ENCODE peak calls at places on chromosomes 1 and 21, in seven cellular contexts. U, L, R, X, K, S and H are unnamed samples. For H3K4me1, the result is how much of the 10 kb centered on the place peaks cover.

GRCh38 chr1:14626869-14627607 is 28.6 kb downstream of the KAZN start:
- DNase-seq in L (peak), X (no peak), R (no peak), K (no peak), U (peak), S (no peak), H (no peak)

GRCh38 chr1:109277434-109278204 is 5.3 kb downstream of the PSRC1 start:
- DNase-seq in K (peak), U (peak), L (peak), S (peak), R (peak), X (peak), H (peak)

GRCh38 chr1:56439610-56440264 is 139.6 kb downstream of the PLPP3 start:
- DNase-seq in K (peak), R (no peak), U (no peak), S (no peak), L (no peak), X (no peak), H (no peak)

GRCh38 chr1:206503591-206504362 is 3.6 kb upstream of the RASSF5 start:
- DNase-seq in X (no peak), S (peak), L (no peak), R (peak), K (no peak), U (no peak), H (peak)

GRCh38 chr21:41283211-41283818 is 33.3 kb upstream of the FAM3B start:
- DNase-seq in R (peak), K (peak), L (peak), U (peak), X (peak), S (peak), H (peak)

GRCh38 chr1:43856188-43856587 is 77.4 kb upstream of the ARTN start:
- DNase-seq in R (no peak), U (no peak), K (no peak), X (no peak), S (no peak), L (no peak), H (no peak)

GRCh38 chr21:32921632-32922230 is 104.0 kb upstream of the OLIG2 start:
- DNase-seq in L (no peak), K (peak), R (peak), X (peak), S (peak), U (peak), H (peak)

GRCh38 chr1:67404212-67404620 is 26.0 kb downstream of the SERBP1 start:
- DNase-seq in K (no peak), X (no peak), U (no peak), L (no peak), S (peak), R (peak), H (no peak)

GRCh38 chr1:43582162-43582566 is 51.5 kb downstream of the PTPRF start:
- DNase-seq in R (peak), S (peak), X (no peak), U (peak), L (no peak), K (no peak), H (peak)

GRCh38 chr1:23478896-23479790 is 4.8 kb downstream of the ASAP3 start:
- DNase-seq in K (no peak), L (no peak), R (peak), U (no peak), X (no peak), S (no peak), H (peak)

GRCh38 chr21:9750341-9751086 is 770.9 kb upstream of the TPTE start:
- DNase-seq in K (no peak), X (no peak), U (no peak), R (no peak), L (no peak), S (no peak), H (no peak)

GRCh38 chr1:162302246-162302645 is 74.4 kb downstream of the SPATA46 start:
- DNase-seq in R (no peak), X (no peak), S (no peak), L (no peak), K (no peak), U (no peak), H (no peak)

GRCh38 chr1:225780134-225780533 is 2.5 kb downstream of the SRP9 start:
- DNase-seq in U (no peak), X (no peak), S (no peak), K (no peak), L (no peak), R (no peak), H (no peak)

GRCh38 chr1:203120325-203121138 is 7.0 kb upstream of the ADORA1 start:
- DNase-seq in L (no peak), R (no peak), S (no peak), X (no peak), K (no peak), U (no peak), H (no peak)

GRCh38 chr1:153341431-153341934 is 7.2 kb downstream of the PGLYRP4 start:
- DNase-seq in S (no peak), K (no peak), R (no peak), U (no peak), X (no peak), L (no peak), H (no peak)

GRCh38 chr1:46113948-46114347 is 18.5 kb downstream of the PIK3R3 start:
- DNase-seq in R (no peak), K (no peak), S (no peak), X (no peak), U (no peak), L (no peak), H (no peak)

GRCh38 chr1:245888809-245889208 is 618.3 kb downstream of the SMYD3 start:
- DNase-seq in R (peak), S (peak), K (no peak), U (peak), L (no peak), X (peak), H (peak)

GRCh38 chr1:198620198-198620597 is 18.6 kb upstream of the PTPRC start:
- DNase-seq in S (no peak), R (no peak), L (no peak), X (peak), K (no peak), U (no peak), H (no peak)

GRCh38 chr1:42211224-42211623 is 46.7 kb upstream of the GUCA2A start:
- DNase-seq in R (peak), S (no peak), L (no peak), X (no peak), K (no peak), U (no peak), H (peak)

GRCh38 chr1:90122679-90123340 is 127.9 kb downstream of the ZNF326 start:
- DNase-seq in R (no peak), S (no peak), K (no peak), L (no peak), U (no peak), X (no peak), H (no peak)

DNA sequence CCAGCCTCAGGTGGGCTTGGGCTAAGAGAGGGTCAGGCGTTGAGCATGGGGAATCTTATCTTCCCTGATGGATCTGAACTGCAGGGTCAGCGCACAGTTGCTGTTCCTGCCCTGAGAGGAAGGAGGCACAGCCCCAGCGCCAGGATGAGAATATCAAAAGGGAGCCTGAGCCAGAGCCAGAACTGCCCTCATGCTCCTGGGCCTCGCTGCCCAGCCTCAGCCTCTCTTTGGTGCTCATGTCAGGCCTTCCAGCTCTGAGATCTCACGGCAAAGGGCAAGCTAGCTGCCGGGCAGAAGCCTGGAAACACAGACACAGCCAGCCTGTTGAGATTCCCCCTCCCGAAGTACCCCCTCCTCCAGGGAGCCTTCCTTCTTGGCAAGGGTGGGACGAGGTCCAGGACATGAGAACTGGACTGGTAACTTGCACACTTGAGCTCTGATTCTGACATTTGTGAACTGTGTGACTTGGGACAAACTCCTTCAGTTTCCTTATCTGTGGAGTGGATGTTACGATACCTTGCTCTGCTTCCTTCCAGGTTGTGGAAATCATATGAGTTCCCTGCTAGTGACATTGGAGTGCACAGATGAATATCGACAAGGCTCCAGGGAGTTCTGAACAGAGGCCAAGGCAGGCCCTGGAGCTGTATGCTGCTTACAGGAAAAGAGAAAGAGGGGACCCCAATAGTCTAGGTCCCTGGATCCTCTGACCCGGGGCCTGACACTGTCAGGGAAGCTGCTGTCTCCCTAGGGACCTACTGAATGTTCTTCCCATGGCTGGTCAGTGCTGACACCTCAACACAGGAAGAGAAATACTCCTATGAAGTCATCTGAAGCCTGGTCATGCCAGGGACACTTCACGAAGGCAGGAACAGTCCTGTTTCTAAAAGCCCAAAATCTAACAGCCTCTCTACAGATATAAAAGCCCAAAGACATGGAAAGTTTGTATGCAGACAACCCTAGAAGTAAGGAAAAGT is 1.4 kb upstream of the LAD1 start:
- DNase-seq in S (no peak), U (no peak), K (no peak), R (peak), L (no peak), X (no peak), H (no peak)
- H3K4me1 ChIP-seq in S (half or more), U (under half), K (under half), R (under half), L (under half), X (under half), H (under half)

DNA sequence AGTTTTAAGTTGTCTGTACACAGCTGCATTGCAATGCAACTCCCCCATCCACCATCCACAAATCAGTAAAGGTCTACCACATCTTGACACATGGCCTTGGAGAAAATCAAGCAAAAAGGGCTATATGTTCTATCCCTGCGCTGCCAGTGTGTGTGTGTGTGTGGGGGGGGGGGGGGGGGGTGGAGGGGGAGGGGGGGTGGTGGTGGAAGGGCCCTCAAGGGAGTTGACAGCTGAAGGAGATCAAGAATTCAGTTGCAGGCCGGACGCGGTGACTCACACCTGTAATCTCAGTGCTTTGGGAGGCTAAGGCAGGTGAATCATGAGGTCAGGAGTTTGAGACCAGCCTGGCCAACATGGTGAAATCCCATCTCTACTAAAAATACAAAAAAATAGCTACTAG is 37.6 kb upstream of the CLIC4 start:
- DNase-seq in S (peak), R (peak), L (no peak), K (no peak), X (no peak), U (no peak), H (peak)
- TF ChIP-seq EZH2phosphoT487 in S (no peak), R (no peak), L (no peak), K (no peak), X (no peak), U (no peak), H (no peak)

GRCh38 chr1:27409669-27410068 is 17.2 kb downstream of the GPR3 start:
- DNase-seq in S (no peak), L (no peak), K (no peak), U (no peak), R (no peak), X (no peak), H (no peak)
- H3K4me1 ChIP-seq in S (under half), L (under half), K (under half), U (under half), R (under half), X (under half), H (under half)

DNA sequence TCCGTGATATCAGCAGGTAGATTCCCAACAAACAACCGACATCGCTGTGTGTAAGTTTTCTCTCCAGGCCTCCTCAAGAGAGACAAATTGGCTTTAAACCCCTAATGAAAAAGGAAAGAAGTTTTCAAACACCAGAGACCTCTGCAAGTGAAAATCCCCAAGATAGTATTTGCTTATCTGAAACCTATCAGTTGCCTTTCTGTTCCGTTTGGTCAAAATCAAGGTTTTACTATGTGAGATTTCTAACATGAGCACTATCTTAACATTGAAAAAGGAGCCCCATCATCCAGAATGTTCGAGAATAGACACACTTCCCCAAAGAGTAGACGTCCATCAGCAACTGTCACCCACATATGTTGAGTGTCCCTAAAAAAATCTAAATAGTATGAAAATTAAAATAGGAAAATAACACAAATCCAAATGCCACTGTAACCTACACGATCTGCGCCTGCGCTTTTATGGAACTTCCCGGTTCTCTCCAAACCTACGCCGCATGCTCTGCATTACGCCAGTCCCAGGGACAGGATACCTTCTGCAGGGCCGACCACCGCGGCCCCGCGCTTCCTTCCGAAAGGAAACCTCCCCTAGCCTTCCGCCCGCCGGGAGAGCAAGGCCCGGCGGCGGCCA is 1.4 kb downstream of the SFPQ start:
- DNase-seq in S (no peak), X (no peak), R (no peak), L (no peak), U (no peak), K (peak), H (no peak)
- TF ChIP-seq EZH2phosphoT487 in S (no peak), X (no peak), R (no peak), L (no peak), U (no peak), K (no peak), H (no peak)

GRCh38 chr1:38962560-38962959 is 20.9 kb upstream of the RHBDL2 start:
- DNase-seq in S (no peak), U (no peak), K (no peak), L (no peak), R (peak), X (no peak), H (peak)

GRCh38 chr1:38958967-38959366 is 17.3 kb upstream of the RHBDL2 start:
- DNase-seq in U (no peak), K (no peak), S (no peak), R (peak), X (no peak), L (no peak), H (peak)

GRCh38 chr1:38964140-38964548 is 22.5 kb upstream of the RHBDL2 start:
- DNase-seq in R (no peak), U (no peak), S (no peak), K (no peak), X (peak), L (peak), H (peak)

GRCh38 chr1:38962113-38962512 is 20.5 kb upstream of the RHBDL2 start:
- DNase-seq in U (no peak), L (no peak), K (no peak), S (no peak), X (no peak), R (peak), H (peak)
- H3K4me1 ChIP-seq in U (under half), L (under half), K (under half), S (half or more), X (under half), R (under half), H (under half)

GRCh38 chr1:181134543-181135461 is 46.3 kb downstream of the IER5 start:
- DNase-seq in R (peak), L (peak), S (no peak), X (peak), K (peak), U (no peak), H (peak)

GRCh38 chr1:181136738-181137122 is 48.2 kb downstream of the IER5 start:
- DNase-seq in S (no peak), L (no peak), R (no peak), K (no peak), U (no peak), X (no peak), H (no peak)

GRCh38 chr1:181133969-181134418 is 45.5 kb downstream of the IER5 start:
- DNase-seq in S (no peak), L (no peak), R (no peak), U (no peak), X (no peak), K (no peak), H (no peak)

GRCh38 chr1:181135815-181136737 is 47.6 kb downstream of the IER5 start:
- DNase-seq in U (no peak), K (no peak), X (no peak), L (peak), R (peak), S (no peak), H (peak)

DNA sequence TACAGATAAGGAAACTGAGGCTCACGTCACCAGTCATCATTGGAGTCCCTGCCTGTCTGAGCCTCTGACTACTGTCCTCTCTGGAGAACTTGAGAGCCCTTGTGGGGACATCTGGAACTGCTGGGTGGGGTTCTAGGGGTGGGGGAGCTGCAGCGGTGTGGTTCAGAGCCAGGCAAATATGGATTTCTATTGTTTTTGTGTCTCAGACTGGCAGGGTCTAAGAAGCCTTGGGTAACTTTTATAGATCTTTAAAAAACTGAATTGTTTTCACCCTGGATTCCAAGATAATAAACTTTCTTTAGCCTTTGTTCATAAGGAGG is 46.9 kb downstream of the IER5 start:
- DNase-seq in K (peak), S (no peak), X (peak), U (no peak), L (peak), R (peak), H (peak)
- TF ChIP-seq EZH2phosphoT487 in K (no peak), S (no peak), X (no peak), U (no peak), L (no peak), R (no peak), H (no peak)

GRCh38 chr1:31663622-31664452 is 19.2 kb upstream of the PEF1 start:
- DNase-seq in U (peak), L (peak), S (peak), X (peak), K (peak), R (peak), H (peak)
- H3K4me1 ChIP-seq in U (under half), L (under half), S (under half), X (under half), K (under half), R (under half), H (under half)